ENCODE peak calls at places on chromosome 3, in six cellular contexts. One of them, this sample, is unnamed. For H3K36me3 and H3K4me1, the result is how much of the 10 kb centered on the place peaks cover.

GRCh38 chr3:48244462-48244861 is 3.6 kb downstream of the ZNF589 start:
- DNase-seq in HCT116: no peak
- DNase-seq in SJSA1: no peak
- DNase-seq in GM23248: no peak
- DNase-seq in Panc1: no peak
- DNase-seq in NT2/D1: no peak
- DNase-seq in this sample: no peak

GRCh38 chr3:170690133-170690981 is 104.5 kb upstream of the SLC7A14 start:
- DNase-seq in HCT116: peak
- DNase-seq in SJSA1: peak
- DNase-seq in NT2/D1: no peak
- DNase-seq in GM23248: peak
- DNase-seq in Panc1: no peak
- DNase-seq in this sample: peak

GRCh38 chr3:58167431-58168351 is 43.1 kb downstream of the DNASE1L3 start:
- DNase-seq in NT2/D1: no peak
- DNase-seq in Panc1: no peak
- DNase-seq in HCT116: no peak
- DNase-seq in SJSA1: peak
- DNase-seq in GM23248: peak
- DNase-seq in this sample: peak

GRCh38 chr3:61360297-61360696 is 109.0 kb upstream of the FHIT start:
- DNase-seq in NT2/D1: no peak
- DNase-seq in SJSA1: no peak
- DNase-seq in Panc1: no peak
- DNase-seq in GM23248: no peak
- DNase-seq in HCT116: no peak
- DNase-seq in this sample: no peak

GRCh38 chr3:136699271-136699828 is 52.8 kb downstream of the STAG1 start:
- DNase-seq in HCT116: no peak
- DNase-seq in Panc1: no peak
- DNase-seq in SJSA1: peak
- DNase-seq in GM23248: no peak
- DNase-seq in NT2/D1: no peak
- DNase-seq in this sample: no peak

GRCh38 chr3:162437480-162437879 is 940.9 kb downstream of the OTOL1 start:
- DNase-seq in GM23248: peak
- DNase-seq in Panc1: no peak
- DNase-seq in SJSA1: no peak
- DNase-seq in NT2/D1: no peak
- DNase-seq in HCT116: no peak
- DNase-seq in this sample: no peak

GRCh38 chr3:11835028-11835639 is 11.6 kb downstream of the TAMM41 start:
- DNase-seq in NT2/D1: no peak
- DNase-seq in HCT116: no peak
- DNase-seq in Panc1: no peak
- DNase-seq in GM23248: peak
- DNase-seq in SJSA1: peak
- DNase-seq in this sample: no peak

GRCh38 chr3:136920904-136921649 is 36.7 kb upstream of the IL20RB start:
- DNase-seq in SJSA1: no peak
- DNase-seq in Panc1: no peak
- DNase-seq in HCT116: no peak
- DNase-seq in NT2/D1: no peak
- DNase-seq in GM23248: no peak
- DNase-seq in this sample: no peak

GRCh38 chr3:170740285-170740684 is 129.7 kb downstream of the RPL22L1 start:
- DNase-seq in GM23248: peak
- DNase-seq in SJSA1: no peak
- DNase-seq in Panc1: no peak
- DNase-seq in HCT116: no peak
- DNase-seq in NT2/D1: no peak
- DNase-seq in this sample: no peak

GRCh38 chr3:23232016-23232415 is 28.9 kb downstream of the UBE2E2 start:
- DNase-seq in SJSA1: no peak
- DNase-seq in GM23248: peak
- DNase-seq in Panc1: no peak
- DNase-seq in HCT116: no peak
- DNase-seq in NT2/D1: no peak
- DNase-seq in this sample: no peak

GRCh38 chr3:159586587-159587202 is 401.9 kb upstream of the IL12A start:
- DNase-seq in GM23248: peak
- DNase-seq in SJSA1: peak
- DNase-seq in Panc1: no peak
- DNase-seq in NT2/D1: peak
- DNase-seq in HCT116: peak
- DNase-seq in this sample: peak

GRCh38 chr3:151226088-151226563 is 23.1 kb upstream of the GPR171 start:
- DNase-seq in GM23248: peak
- DNase-seq in Panc1: no peak
- DNase-seq in NT2/D1: no peak
- DNase-seq in HCT116: no peak
- DNase-seq in SJSA1: peak
- DNase-seq in this sample: no peak

GRCh38 chr3:29637093-29637492 is 356.2 kb downstream of the RBMS3 start:
- DNase-seq in Panc1: no peak
- DNase-seq in GM23248: no peak
- DNase-seq in HCT116: no peak
- DNase-seq in NT2/D1: no peak
- DNase-seq in SJSA1: no peak
- DNase-seq in this sample: no peak

GRCh38 chr3:75332784-75333183 is 331.3 kb upstream of the FRG2C start:
- DNase-seq in NT2/D1: no peak
- DNase-seq in SJSA1: no peak
- DNase-seq in GM23248: peak
- DNase-seq in Panc1: no peak
- DNase-seq in HCT116: no peak
- DNase-seq in this sample: no peak

GRCh38 chr3:8458711-8459110 is 42.9 kb upstream of the LMCD1 start:
- DNase-seq in GM23248: peak
- DNase-seq in Panc1: no peak
- DNase-seq in SJSA1: no peak
- DNase-seq in HCT116: no peak
- DNase-seq in NT2/D1: no peak
- DNase-seq in this sample: no peak

GRCh38 chr3:53038679-53039375 is 7.0 kb downstream of the SFMBT1 start:
- DNase-seq in NT2/D1: no peak
- DNase-seq in Panc1: no peak
- DNase-seq in HCT116: no peak
- DNase-seq in SJSA1: no peak
- DNase-seq in GM23248: no peak
- DNase-seq in this sample: no peak

GRCh38 chr3:108125550-108126071 is 34.8 kb upstream of the CD47 start:
- DNase-seq in Panc1: no peak
- DNase-seq in NT2/D1: no peak
- DNase-seq in GM23248: no peak
- DNase-seq in SJSA1: no peak
- DNase-seq in HCT116: no peak
- DNase-seq in this sample: no peak

GRCh38 chr3:54223063-54223462 is 100.7 kb downstream of the CACNA2D3 start:
- DNase-seq in NT2/D1: no peak
- DNase-seq in GM23248: no peak
- DNase-seq in HCT116: no peak
- DNase-seq in Panc1: no peak
- DNase-seq in SJSA1: no peak
- DNase-seq in this sample: no peak

GRCh38 chr3:108838411-108838810 is 15.8 kb downstream of the TRAT1 start:
- DNase-seq in Panc1: no peak
- DNase-seq in GM23248: no peak
- DNase-seq in NT2/D1: no peak
- DNase-seq in HCT116: no peak
- DNase-seq in SJSA1: no peak
- DNase-seq in this sample: no peak

GRCh38 chr3:177451940-177452484 is 254.7 kb upstream of the TBL1XR1 start:
- DNase-seq in GM23248: peak
- DNase-seq in Panc1: no peak
- DNase-seq in NT2/D1: no peak
- DNase-seq in HCT116: no peak
- DNase-seq in SJSA1: peak
- DNase-seq in this sample: no peak

GRCh38 chr3:195286115-195286872 is 15.3 kb upstream of the XXYLT1 start:
- DNase-seq in NT2/D1: no peak
- DNase-seq in GM23248: peak
- DNase-seq in Panc1: no peak
- DNase-seq in SJSA1: peak
- DNase-seq in HCT116: no peak
- DNase-seq in this sample: no peak

GRCh38 chr3:195701042-195701910 is 19.5 kb upstream of the MUC20 start:
- DNase-seq in NT2/D1: no peak
- DNase-seq in HCT116: no peak
- DNase-seq in SJSA1: no peak
- DNase-seq in Panc1: no peak
- DNase-seq in GM23248: no peak
- DNase-seq in this sample: no peak

GRCh38 chr3:8629151-8630021 is 15.2 kb downstream of the SSUH2 start:
- DNase-seq in Panc1: peak
- DNase-seq in SJSA1: peak
- DNase-seq in GM23248: peak
- DNase-seq in HCT116: peak
- DNase-seq in NT2/D1: no peak
- DNase-seq in this sample: peak

GRCh38 chr3:11995061-11995460 is 9.1 kb upstream of the SYN2 start:
- DNase-seq in SJSA1: no peak
- DNase-seq in GM23248: no peak
- DNase-seq in NT2/D1: no peak
- DNase-seq in HCT116: no peak
- DNase-seq in Panc1: no peak
- DNase-seq in this sample: peak

GRCh38 chr3:108090066-108090700 is 648 bp downstream of the CD47 start:
- DNase-seq in NT2/D1: no peak
- DNase-seq in HCT116: no peak
- DNase-seq in Panc1: no peak
- DNase-seq in SJSA1: peak
- DNase-seq in GM23248: peak
- DNase-seq in this sample: peak

GRCh38 chr3:50533346-50533745 is 29.9 kb upstream of the CACNA2D2 start:
- DNase-seq in HCT116: no peak
- DNase-seq in Panc1: no peak
- DNase-seq in NT2/D1: no peak
- DNase-seq in SJSA1: no peak
- DNase-seq in GM23248: no peak
- DNase-seq in this sample: no peak

DNA sequence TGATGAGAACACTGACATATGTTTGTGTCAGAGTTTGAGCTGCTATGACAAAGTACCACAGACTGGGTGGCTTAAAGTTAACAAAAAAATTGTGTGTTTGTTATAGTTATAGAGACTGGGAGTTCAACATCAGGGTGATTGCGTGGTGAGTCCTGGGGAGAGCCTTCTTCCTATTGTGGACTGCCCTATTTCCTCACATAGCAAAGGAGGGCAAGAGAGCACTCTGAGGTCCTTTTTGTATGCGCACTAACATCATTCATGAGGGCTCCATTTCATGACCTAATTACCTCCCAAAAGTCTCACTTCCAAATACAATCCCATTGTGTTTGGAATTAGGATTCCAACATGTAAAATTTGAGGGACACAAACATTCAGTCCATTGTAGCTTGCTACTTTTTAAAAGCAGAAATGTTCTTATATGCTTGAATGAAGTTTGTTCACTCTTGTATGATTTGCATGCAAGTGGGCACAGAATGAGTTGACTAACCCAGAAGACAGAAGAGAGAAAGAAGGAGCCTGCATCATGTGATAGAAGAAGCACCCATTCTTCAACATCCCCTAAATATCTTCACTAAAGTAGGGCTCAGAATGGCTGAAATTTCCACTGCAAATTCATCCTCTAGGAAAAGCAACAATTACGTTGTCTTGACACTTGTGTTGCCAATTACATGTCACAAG is 18.9 kb upstream of the ALCAM start:
- DNase-seq in SJSA1: no peak
- DNase-seq in NT2/D1: no peak
- DNase-seq in HCT116: no peak
- DNase-seq in GM23248: no peak
- DNase-seq in Panc1: no peak
- DNase-seq in this sample: no peak
- H3K36me3 ChIP-seq in SJSA1: under half
- H3K36me3 ChIP-seq in NT2/D1: under half
- H3K36me3 ChIP-seq in HCT116: under half
- H3K36me3 ChIP-seq in GM23248: under half
- H3K36me3 ChIP-seq in Panc1: under half
- H3K36me3 ChIP-seq in this sample: under half

GRCh38 chr3:42730706-42731420 is 28.3 kb upstream of the HHATL start:
- DNase-seq in SJSA1: no peak
- DNase-seq in HCT116: no peak
- DNase-seq in GM23248: no peak
- DNase-seq in Panc1: no peak
- DNase-seq in NT2/D1: no peak
- DNase-seq in this sample: no peak
- H3K4me3 ChIP-seq in SJSA1: no peak
- H3K4me3 ChIP-seq in HCT116: no peak
- H3K4me3 ChIP-seq in GM23248: no peak
- H3K4me3 ChIP-seq in Panc1: no peak
- H3K4me3 ChIP-seq in NT2/D1: no peak
- H3K4me3 ChIP-seq in this sample: no peak

DNA sequence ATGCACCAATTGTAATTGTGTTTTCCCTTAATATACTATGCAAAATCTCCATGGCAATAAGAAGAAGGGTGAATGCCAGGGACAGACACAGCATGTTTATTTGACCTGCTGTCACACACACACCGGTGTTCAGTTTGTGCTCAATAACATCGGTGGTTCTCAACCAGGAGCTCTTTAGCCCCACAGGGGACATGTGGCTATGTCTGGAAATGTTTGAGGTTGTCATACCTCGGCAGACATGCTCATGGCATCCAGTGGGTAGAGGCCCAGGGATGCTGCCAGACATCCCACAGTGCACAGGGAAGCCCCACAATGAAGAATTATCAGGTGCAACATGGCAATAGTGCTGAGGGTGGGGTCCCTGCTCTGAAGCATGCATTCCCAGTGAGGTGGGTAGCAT is 38.2 kb downstream of the GLB1 start:
- DNase-seq in Panc1: no peak
- DNase-seq in SJSA1: no peak
- DNase-seq in GM23248: no peak
- DNase-seq in HCT116: no peak
- DNase-seq in NT2/D1: no peak
- DNase-seq in this sample: no peak
- H3K4me1 ChIP-seq in Panc1: under half
- H3K4me1 ChIP-seq in SJSA1: under half
- H3K4me1 ChIP-seq in GM23248: under half
- H3K4me1 ChIP-seq in HCT116: under half
- H3K4me1 ChIP-seq in NT2/D1: under half
- H3K4me1 ChIP-seq in this sample: under half

GRCh38 chr3:14468621-14468981 is 66.2 kb downstream of the SLC6A6 start:
- DNase-seq in GM23248: no peak
- DNase-seq in Panc1: no peak
- DNase-seq in HCT116: no peak
- DNase-seq in SJSA1: no peak
- DNase-seq in NT2/D1: no peak
- DNase-seq in this sample: no peak

GRCh38 chr3:14472471-14473351 is 67.4 kb downstream of the GRIP2 start:
- DNase-seq in NT2/D1: peak
- DNase-seq in Panc1: no peak
- DNase-seq in SJSA1: peak
- DNase-seq in HCT116: peak
- DNase-seq in GM23248: peak
- DNase-seq in this sample: no peak

GRCh38 chr3:14474363-14475081 is 65.6 kb downstream of the GRIP2 start:
- DNase-seq in Panc1: no peak
- DNase-seq in GM23248: no peak
- DNase-seq in SJSA1: no peak
- DNase-seq in HCT116: no peak
- DNase-seq in NT2/D1: no peak
- DNase-seq in this sample: no peak

GRCh38 chr3:14473411-14473891 is 66.7 kb downstream of the GRIP2 start:
- DNase-seq in Panc1: no peak
- DNase-seq in GM23248: no peak
- DNase-seq in SJSA1: no peak
- DNase-seq in NT2/D1: no peak
- DNase-seq in HCT116: no peak
- DNase-seq in this sample: no peak

GRCh38 chr3:14471690-14472089 is 68.5 kb downstream of the GRIP2 start:
- DNase-seq in NT2/D1: no peak
- DNase-seq in GM23248: no peak
- DNase-seq in HCT116: no peak
- DNase-seq in SJSA1: peak
- DNase-seq in Panc1: no peak
- DNase-seq in this sample: no peak
- H3K36me3 ChIP-seq in NT2/D1: half or more
- H3K36me3 ChIP-seq in GM23248: under half
- H3K36me3 ChIP-seq in HCT116: under half
- H3K36me3 ChIP-seq in SJSA1: half or more
- H3K36me3 ChIP-seq in Panc1: under half
- H3K36me3 ChIP-seq in this sample: under half

This sample was measured in HAP-1.